ENCODE peak calls at places on chromosomes 7 and 10, in ten cellular contexts. I, M, W, Q, A, X, J, L, B and F are unnamed samples.

GRCh38 chr7:41861642-41862041 is 158.8 kb upstream of the INHBA start:
- DNase-seq in I (no peak), M (peak; percentile 75), W (no peak), Q (no peak), A (no peak), X (no peak), J (no peak), L (no peak), B (no peak), F (no peak)

GRCh38 chr10:47285381-47286115 is 14.4 kb upstream of the GDF10 start:
- DNase-seq in I (no peak), M (no peak), W (no peak), Q (no peak), A (no peak), X (no peak), J (no peak), L (no peak), B (no peak), F (no peak)

GRCh38 chr10:125707852-125708468 is 11.5 kb upstream of the EDRF1 start:
- DNase-seq in I (no peak), M (peak; percentile 26), W (no peak), Q (no peak), A (no peak), X (peak; percentile 21), J (peak; percentile 50), L (no peak), B (no peak), F (no peak)

GRCh38 chr7:26443006-26443405 is 151.3 kb downstream of the SNX10 start:
- DNase-seq in I (no peak), M (no peak), W (no peak), Q (no peak), A (no peak), X (no peak), J (no peak), L (no peak), B (no peak), F (no peak)

GRCh38 chr10:103835121-103836045 is 20.0 kb downstream of the SH3PXD2A start:
- DNase-seq in I (peak; percentile 82), M (peak; percentile 55), W (no peak), Q (peak; percentile 74), A (no peak), X (peak; percentile 33), J (peak; percentile 15), L (no peak), B (peak; percentile 95), F (no peak)

GRCh38 chr7:87316846-87317545 is 28.5 kb upstream of the CROT start:
- DNase-seq in I (no peak), M (no peak), W (no peak), Q (no peak), A (no peak), X (peak; percentile 41), J (peak; percentile 68), L (no peak), B (peak; percentile 83), F (no peak)

GRCh38 chr10:132670546-132670945 is 115.4 kb downstream of the NKX6-2 start:
- DNase-seq in I (peak; percentile 8), M (no peak), W (no peak), Q (no peak), A (no peak), X (peak; percentile 4), J (no peak), L (peak; percentile 50), B (no peak), F (no peak)

GRCh38 chr10:3465406-3465891 is 292.9 kb upstream of the PITRM1 start:
- DNase-seq in I (no peak), M (peak; percentile 56), W (no peak), Q (no peak), A (no peak), X (no peak), J (no peak), L (no peak), B (peak; percentile 28), F (no peak)

GRCh38 chr7:137670521-137671064 is 176.2 kb downstream of the DGKI start:
- DNase-seq in I (no peak), M (peak; percentile 11), W (no peak), Q (no peak), A (no peak), X (no peak), J (no peak), L (no peak), B (no peak), F (no peak)

GRCh38 chr7:64046041-64046389 is 781 bp downstream of the ZNF727 start:
- DNase-seq in I (no peak), M (no peak), W (no peak), Q (no peak), A (no peak), X (no peak), J (no peak), L (no peak), B (no peak), F (no peak)
- H3K4me3 ChIP-seq in I (peak overlapping the region; percentile 73), M (peak overlapping the region; percentile 66), W (peak overlapping the region; percentile 72), Q (peak overlapping the region; percentile 59), A (peak overlapping the region; percentile 73), X (peak overlapping the region; percentile 19), J (no peak overlapping the region), L (no peak overlapping the region), B (no peak overlapping the region), F (no peak overlapping the region)

DNA sequence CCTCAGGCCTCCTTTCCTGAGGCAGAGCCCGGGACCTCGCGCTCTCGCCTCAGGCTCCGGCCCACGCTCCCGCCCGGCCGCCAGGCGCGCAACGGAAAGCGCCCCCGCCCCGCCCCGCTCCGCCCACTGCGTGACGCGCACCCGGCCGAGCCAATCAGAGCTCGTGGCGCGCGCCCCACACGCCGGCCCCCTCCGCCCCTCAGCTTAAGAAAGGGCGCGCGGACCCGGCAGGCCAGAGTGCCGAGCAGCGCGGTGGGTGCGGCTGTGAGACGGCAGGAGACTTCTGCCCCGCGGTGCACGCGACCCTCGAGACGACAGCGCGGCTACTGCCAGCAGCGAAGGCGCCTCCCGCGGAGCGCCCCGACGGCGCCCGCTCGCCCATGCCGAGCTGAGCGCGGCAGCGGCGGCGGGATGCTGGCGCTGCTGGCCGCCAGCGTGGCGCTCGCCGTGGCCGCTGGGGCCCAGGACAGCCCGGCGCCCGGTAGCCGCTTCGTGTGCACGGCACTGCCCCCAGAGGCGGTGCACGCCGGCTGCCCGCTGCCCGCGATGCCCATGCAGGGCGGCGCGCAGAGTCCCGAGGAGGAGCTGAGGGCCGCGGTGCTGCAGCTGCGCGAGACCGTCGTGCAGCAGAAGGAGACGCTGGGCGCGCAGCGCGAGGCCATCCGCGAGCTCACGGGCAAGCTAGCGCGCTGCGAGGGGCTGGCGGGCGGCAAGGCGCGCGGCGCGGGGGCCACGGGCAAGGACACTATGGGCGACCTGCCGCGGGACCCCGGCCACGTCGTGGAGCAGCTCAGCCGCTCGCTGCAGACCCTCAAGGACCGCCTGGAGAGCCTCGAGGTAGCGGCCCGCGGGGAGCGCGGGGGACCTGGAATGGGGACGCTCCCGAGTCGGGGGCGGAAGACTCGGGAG is at the start of gene NPTX2:
- DNase-seq in I (peak; percentile 75), M (no peak), W (no peak), Q (no peak), A (no peak), X (peak; percentile 86), J (no peak), L (peak; percentile 97), B (peak; percentile 47), F (no peak)
- H3K4me3 ChIP-seq in I (peak within 1 kb of the TSS; percentile 49), M (no peak within 1 kb of the TSS), W (peak within 1 kb of the TSS; percentile 79), Q (peak within 1 kb of the TSS; percentile 50), A (no peak within 1 kb of the TSS), X (peak within 1 kb of the TSS; percentile 61), J (no peak within 1 kb of the TSS), L (peak within 1 kb of the TSS; percentile 59), B (peak within 1 kb of the TSS; percentile 47), F (no peak within 1 kb of the TSS)

DNA sequence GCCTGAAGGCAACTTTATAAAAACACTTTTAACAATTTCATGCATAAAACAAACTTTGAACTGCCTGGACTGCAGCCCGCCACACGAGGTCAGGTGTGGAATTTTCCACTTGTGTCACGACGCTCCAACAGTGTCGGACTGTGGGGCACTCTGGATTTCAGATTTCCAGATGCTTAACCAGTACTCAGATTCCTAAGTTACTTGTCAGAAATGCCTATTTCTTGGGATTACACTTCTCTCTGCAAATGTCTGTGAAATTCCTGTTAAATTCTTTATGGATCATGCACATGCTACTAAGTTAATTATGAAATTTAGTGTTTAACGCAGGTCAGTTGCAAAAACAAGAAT is 477 bp upstream of the GPER1 start:
- DNase-seq in I (no peak), M (no peak), W (no peak), Q (no peak), A (no peak), X (no peak), J (no peak), L (no peak), B (peak; percentile 14), F (no peak)
- H3K4me3 ChIP-seq in I (peak overlapping the region; percentile 55), M (no peak overlapping the region), W (peak overlapping the region; percentile 67), Q (peak overlapping the region; percentile 53), A (no peak overlapping the region), X (peak overlapping the region; percentile 60), J (no peak overlapping the region), L (no peak overlapping the region), B (peak overlapping the region; percentile 54), F (no peak overlapping the region)

DNA sequence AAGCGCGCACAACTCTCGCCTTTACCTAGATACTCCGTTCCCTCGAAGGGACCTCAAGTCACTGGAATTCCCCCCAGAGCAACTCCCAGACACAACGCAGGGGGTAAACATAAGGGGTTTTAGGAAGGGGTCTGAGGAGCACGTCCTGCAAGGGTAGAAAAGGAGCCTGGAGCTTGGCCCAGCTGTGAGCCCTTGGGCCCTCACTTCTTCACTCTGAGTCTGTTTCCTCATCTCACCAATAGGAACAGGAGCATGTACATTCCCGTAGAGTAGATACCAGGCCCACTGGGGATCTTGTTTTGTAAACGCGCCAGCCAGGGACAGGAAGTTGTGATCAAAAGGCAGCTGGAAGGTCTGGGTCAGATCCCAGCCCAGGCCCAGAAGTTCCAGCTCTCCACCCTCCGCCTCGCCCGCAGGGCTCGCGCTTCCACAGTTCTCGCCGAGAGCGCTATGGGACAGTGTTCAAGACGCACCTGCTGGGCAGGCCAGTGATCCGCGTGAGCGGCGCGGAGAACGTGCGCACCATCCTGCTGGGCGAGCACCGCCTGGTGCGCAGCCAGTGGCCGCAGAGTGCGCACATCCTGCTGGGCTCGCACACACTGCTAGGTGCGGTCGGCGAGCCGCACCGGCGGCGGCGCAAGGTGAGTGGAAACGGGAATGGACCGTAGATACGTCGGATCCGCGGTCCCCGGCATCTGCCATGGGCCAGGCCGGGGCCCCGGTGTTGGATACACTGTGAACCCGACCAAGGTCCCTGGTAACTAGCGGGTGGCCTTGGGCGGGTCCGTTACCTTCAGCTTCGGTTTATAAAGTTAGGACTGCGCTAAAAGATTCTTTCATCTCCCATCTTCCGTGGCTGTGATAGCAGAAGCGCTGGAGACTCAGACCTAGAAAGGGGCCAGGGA is 1.2 kb downstream of the CYP26C1 start:
- DNase-seq in I (no peak), M (no peak), W (no peak), Q (no peak), A (no peak), X (no peak), J (no peak), L (peak; percentile 55), B (peak; percentile 33), F (no peak)
- H3K4me3 ChIP-seq in I (peak overlapping the region; percentile 26), M (no peak overlapping the region), W (peak overlapping the region; percentile 56), Q (peak overlapping the region; percentile 33), A (no peak overlapping the region), X (peak overlapping the region; percentile 18), J (no peak overlapping the region), L (peak overlapping the region; percentile 32), B (peak overlapping the region; percentile 44), F (no peak overlapping the region)

DNA sequence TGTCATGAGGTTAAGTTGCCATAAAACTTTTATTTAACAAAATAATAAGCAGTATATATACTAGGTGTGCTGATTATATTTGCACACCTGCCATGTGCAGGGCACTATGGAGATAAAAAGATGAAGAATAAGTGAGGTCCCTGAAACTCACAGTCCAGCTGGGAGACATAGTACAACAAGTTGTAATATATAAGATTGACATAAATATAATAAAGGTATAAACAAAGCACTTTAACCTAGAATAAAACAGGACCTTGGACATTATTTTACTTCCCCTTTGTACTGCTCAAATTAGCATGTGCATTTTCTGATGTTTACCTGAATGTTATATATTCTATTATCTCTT is 6.2 kb downstream of the STK17A start:
- DNase-seq in I (no peak), M (no peak), W (no peak), Q (no peak), A (no peak), X (no peak), J (no peak), L (no peak), B (no peak), F (no peak)
- H3K4me3 ChIP-seq in I (no peak overlapping the region), M (no peak overlapping the region), W (no peak overlapping the region), Q (no peak overlapping the region), A (no peak overlapping the region), X (no peak overlapping the region), J (no peak overlapping the region), L (no peak overlapping the region), B (no peak overlapping the region), F (no peak overlapping the region)